ENCODE peak calls at places on chromosomes 7 and 10, in six cellular contexts. A is osteocyte; P is NCI-H510A treated with DMSO at 0.1 percent for 48 hours; M is renal cortical epithelial cell; D is fibroblast of the aortic adventitia; F is activated gamma-delta T cell treated with anti-CD3 and anti-CD28 coated beads, Interleukin-2, amount 50 U/mL, for 16 hours. O is an unnamed sample.
A peak's percentile ranks its signal among the peaks of the same experiment; 100 is the strongest.

GRCh38 chr7:100546129-100546867 is 7.3 kb downstream of the AGFG2 start:
- DNase-seq in A (no peak), F (no peak), P (no peak), M (peak; percentile 81), D (no peak), O (no peak)

GRCh38 chr7:158419238-158419785 is 168.3 kb downstream of the PTPRN2 start:
- DNase-seq in P (no peak), A (no peak), D (no peak), F (no peak), M (no peak), O (no peak)

GRCh38 chr10:113762083-113762482 is 10.6 kb downstream of the PLEKHS1 start:
- DNase-seq in A (no peak), P (no peak), M (no peak), F (no peak), D (no peak), O (no peak)

GRCh38 chr10:1464866-1465265 is 272.5 kb downstream of the ADARB2 start:
- DNase-seq in A (no peak), F (no peak), D (no peak), M (no peak), P (no peak), O (no peak)

GRCh38 chr10:78349165-78349516 is 315.5 kb downstream of the RPS24 start:
- DNase-seq in F (no peak), P (no peak), A (peak; percentile 54), M (no peak), D (no peak), O (no peak)

GRCh38 chr10:80277567-80278250 is 11.7 kb downstream of the MAT1A start:
- DNase-seq in D (no peak), F (no peak), M (no peak), A (peak; percentile 78), P (no peak), O (no peak)

GRCh38 chr7:26500749-26501352 is 209.2 kb downstream of the SNX10 start:
- DNase-seq in D (peak; percentile 17), A (no peak), P (peak; percentile 65), F (no peak), M (peak; percentile 74), O (no peak)

GRCh38 chr7:43501881-43502280 is 81.0 kb upstream of the STK17A start:
- DNase-seq in A (no peak), P (no peak), D (peak; percentile 41), M (peak; percentile 83), F (no peak), O (no peak)

GRCh38 chr10:95560288-95561199 is 627 bp downstream of the SORBS1 start:
- DNase-seq in P (peak; percentile 66), F (peak; percentile 19), A (no peak), M (no peak), D (peak; percentile 37), O (peak; percentile 47)

GRCh38 chr7:99365318-99366141 is 9.0 kb upstream of the ARPC1B start:
- DNase-seq in F (peak; percentile 54), P (no peak), D (no peak), M (no peak), A (no peak), O (no peak)

GRCh38 chr7:1679326-1679965 is 9.4 kb downstream of the ELFN1 start:
- DNase-seq in D (no peak), P (no peak), F (no peak), M (no peak), A (peak; percentile 79), O (no peak)

GRCh38 chr7:158811461-158811860 is 17.8 kb downstream of the ESYT2 start:
- DNase-seq in F (no peak), P (no peak), M (peak; percentile 92), D (peak; percentile 68), A (no peak), O (no peak)

GRCh38 chr7:81691199-81691821 is 78.5 kb downstream of the HGF start:
- DNase-seq in M (no peak), F (no peak), P (no peak), D (peak; percentile 36), A (no peak), O (no peak)

GRCh38 chr7:92613720-92614119 is 23.5 kb upstream of the FAM133B start:
- DNase-seq in M (no peak), F (no peak), D (no peak), A (no peak), P (no peak), O (no peak)

GRCh38 chr7:84837405-84837804 is 349.5 kb downstream of the SEMA3D start:
- DNase-seq in M (no peak), D (no peak), P (no peak), F (no peak), A (no peak), O (no peak)

GRCh38 chr7:49479936-49480544 is 293.4 kb upstream of the VWC2 start:
- DNase-seq in P (no peak), M (no peak), F (no peak), A (no peak), D (no peak), O (no peak)

GRCh38 chr10:99461230-99461629 is 30.8 kb upstream of the GOT1 start:
- DNase-seq in F (no peak), P (no peak), M (peak; percentile 24), A (no peak), D (peak; percentile 12), O (no peak)

GRCh38 chr10:109933984-109934565 is 10.8 kb upstream of the XPNPEP1 start:
- DNase-seq in M (no peak), D (no peak), F (peak; percentile 8), P (no peak), A (no peak), O (peak; percentile 37)

GRCh38 chr7:138875794-138876193 is 77.8 kb upstream of the ATP6V0A4 start:
- DNase-seq in M (peak; percentile 82), A (no peak), D (peak; percentile 83), F (peak; percentile 52), P (no peak), O (no peak)

O was measured in heart left ventricle.